ENCODE peak calls at places on chromosomes 16 and 17, in six cellular contexts. One of them, this sample, is unnamed.

GRCh38 chr17:82863941-82864720 is 24.3 kb upstream of the ZNF750 start:
- DNase-seq in iris pigment epithelial cell: peak
- DNase-seq in T-helper 22 cell: peak
- DNase-seq in NB4: peak
- DNase-seq in nucleus accumbens: no peak
- DNase-seq in hepatic stellate cell: peak
- DNase-seq in this sample: no peak

GRCh38 chr16:31187808-31188189 is 7.9 kb downstream of the FUS start:
- DNase-seq in iris pigment epithelial cell: no peak
- DNase-seq in nucleus accumbens: no peak
- DNase-seq in hepatic stellate cell: no peak
- DNase-seq in NB4: no peak
- DNase-seq in T-helper 22 cell: no peak
- DNase-seq in this sample: no peak

GRCh38 chr17:10171057-10171456 is 27.3 kb downstream of the GAS7 start:
- DNase-seq in NB4: peak
- DNase-seq in nucleus accumbens: no peak
- DNase-seq in hepatic stellate cell: no peak
- DNase-seq in iris pigment epithelial cell: no peak
- DNase-seq in T-helper 22 cell: no peak
- DNase-seq in this sample: peak

GRCh38 chr17:10698116-10698818 is 873 bp downstream of the ADPRM start:
- DNase-seq in NB4: peak
- DNase-seq in hepatic stellate cell: peak
- DNase-seq in T-helper 22 cell: no peak
- DNase-seq in iris pigment epithelial cell: peak
- DNase-seq in nucleus accumbens: no peak
- DNase-seq in this sample: no peak

GRCh38 chr16:15141586-15141985 is 47.5 kb upstream of the RRN3 start:
- DNase-seq in hepatic stellate cell: no peak
- DNase-seq in iris pigment epithelial cell: no peak
- DNase-seq in nucleus accumbens: no peak
- DNase-seq in T-helper 22 cell: no peak
- DNase-seq in NB4: no peak
- DNase-seq in this sample: no peak

GRCh38 chr17:17347234-17347955 is 44.2 kb downstream of the NT5M start:
- DNase-seq in T-helper 22 cell: no peak
- DNase-seq in NB4: no peak
- DNase-seq in hepatic stellate cell: no peak
- DNase-seq in nucleus accumbens: no peak
- DNase-seq in iris pigment epithelial cell: no peak
- DNase-seq in this sample: peak

GRCh38 chr17:44354582-44355309 is 8.9 kb downstream of the FAM171A2 start:
- DNase-seq in T-helper 22 cell: peak
- DNase-seq in hepatic stellate cell: no peak
- DNase-seq in NB4: peak
- DNase-seq in iris pigment epithelial cell: no peak
- DNase-seq in nucleus accumbens: no peak
- DNase-seq in this sample: no peak

GRCh38 chr17:33811006-33811760 is 443.9 kb upstream of the CCL2 start:
- DNase-seq in iris pigment epithelial cell: no peak
- DNase-seq in T-helper 22 cell: no peak
- DNase-seq in nucleus accumbens: no peak
- DNase-seq in NB4: no peak
- DNase-seq in hepatic stellate cell: no peak
- DNase-seq in this sample: no peak

GRCh38 chr17:61594294-61594825 is 3.3 kb upstream of the NACA2 start:
- DNase-seq in iris pigment epithelial cell: no peak
- DNase-seq in nucleus accumbens: no peak
- DNase-seq in hepatic stellate cell: no peak
- DNase-seq in T-helper 22 cell: no peak
- DNase-seq in NB4: peak
- DNase-seq in this sample: no peak

GRCh38 chr16:89289428-89290395 is 72.2 kb downstream of the ZNF778 start:
- DNase-seq in T-helper 22 cell: peak
- DNase-seq in NB4: peak
- DNase-seq in iris pigment epithelial cell: peak
- DNase-seq in hepatic stellate cell: peak
- DNase-seq in nucleus accumbens: peak
- DNase-seq in this sample: peak

GRCh38 chr16:495127-495748 is 32.3 kb upstream of the CAPN15 start:
- DNase-seq in nucleus accumbens: no peak
- DNase-seq in NB4: peak
- DNase-seq in T-helper 22 cell: no peak
- DNase-seq in hepatic stellate cell: peak
- DNase-seq in iris pigment epithelial cell: peak
- DNase-seq in this sample: no peak

GRCh38 chr17:40060887-40061480 is 1.8 kb upstream of the THRA start:
- DNase-seq in nucleus accumbens: no peak
- DNase-seq in NB4: no peak
- DNase-seq in iris pigment epithelial cell: no peak
- DNase-seq in hepatic stellate cell: no peak
- DNase-seq in T-helper 22 cell: no peak
- DNase-seq in this sample: no peak

GRCh38 chr16:27529962-27530361 is 19.8 kb downstream of the GTF3C1 start:
- DNase-seq in hepatic stellate cell: peak
- DNase-seq in T-helper 22 cell: no peak
- DNase-seq in iris pigment epithelial cell: peak
- DNase-seq in nucleus accumbens: no peak
- DNase-seq in NB4: no peak
- DNase-seq in this sample: no peak

This sample was measured in sciatic nerve.